ENCODE peak calls at places on chromosomes 2 and 18, in four cellular contexts. One of them, this sample, is unnamed.

GRCh38 chr2:142944721-142945120 is 67.3 kb downstream of the KYNU start:
- DNase-seq in GM12878: no peak
- DNase-seq in HepG2: no peak
- DNase-seq in K562: no peak
- DNase-seq in this sample: no peak

GRCh38 chr2:176536739-176537138 is 267.5 kb downstream of the MTX2 start:
- DNase-seq in K562: no peak
- DNase-seq in HepG2: no peak
- DNase-seq in GM12878: no peak
- DNase-seq in this sample: no peak

GRCh38 chr2:31547485-31547884 is 33.3 kb downstream of the SRD5A2 start:
- DNase-seq in GM12878: no peak
- DNase-seq in K562: no peak
- DNase-seq in HepG2: no peak
- DNase-seq in this sample: no peak

GRCh38 chr2:183348492-183348891 is 224.2 kb downstream of the NUP35 start:
- DNase-seq in HepG2: no peak
- DNase-seq in GM12878: peak; percentile 38
- DNase-seq in K562: no peak
- DNase-seq in this sample: no peak

GRCh38 chr18:12327510-12328178 is 19.6 kb downstream of the TUBB6 start:
- DNase-seq in K562: peak; percentile 80
- DNase-seq in GM12878: no peak
- DNase-seq in HepG2: peak; percentile 69
- DNase-seq in this sample: peak; percentile 77

GRCh38 chr18:56787392-56787791 is 136.2 kb downstream of the WDR7 start:
- DNase-seq in HepG2: no peak
- DNase-seq in K562: no peak
- DNase-seq in GM12878: no peak
- DNase-seq in this sample: no peak

GRCh38 chr2:12310399-12310798 is 406.3 kb upstream of the TRIB2 start:
- DNase-seq in HepG2: no peak
- DNase-seq in K562: no peak
- DNase-seq in GM12878: no peak
- DNase-seq in this sample: no peak

GRCh38 chr2:190763901-190764514 is 115.1 kb downstream of the NAB1 start:
- DNase-seq in K562: peak; percentile 22
- DNase-seq in HepG2: no peak
- DNase-seq in GM12878: no peak
- DNase-seq in this sample: no peak

GRCh38 chr18:59420244-59420643 is 61.2 kb upstream of the LMAN1 start:
- DNase-seq in GM12878: no peak
- DNase-seq in K562: no peak
- DNase-seq in HepG2: no peak
- DNase-seq in this sample: no peak

GRCh38 chr2:2026851-2027250 is 282.5 kb upstream of the PXDN start:
- DNase-seq in GM12878: no peak
- DNase-seq in K562: no peak
- DNase-seq in HepG2: no peak
- DNase-seq in this sample: no peak

GRCh38 chr2:9327873-9328352 is 95.4 kb downstream of the ITGB1BP1 start:
- DNase-seq in K562: peak; percentile 22
- DNase-seq in GM12878: no peak
- DNase-seq in HepG2: peak; percentile 92
- DNase-seq in this sample: no peak

GRCh38 chr2:96539215-96539920 is 2.8 kb downstream of the ARID5A start:
- DNase-seq in HepG2: no peak
- DNase-seq in K562: no peak
- DNase-seq in GM12878: no peak
- DNase-seq in this sample: no peak

GRCh38 chr2:160044728-160045127 is 17.7 kb downstream of the PLA2R1 start:
- DNase-seq in HepG2: no peak
- DNase-seq in K562: peak; percentile 39
- DNase-seq in GM12878: no peak
- DNase-seq in this sample: no peak

GRCh38 chr2:26164231-26164630 is 8.7 kb upstream of the GAREM2 start:
- DNase-seq in K562: no peak
- DNase-seq in GM12878: no peak
- DNase-seq in HepG2: no peak
- DNase-seq in this sample: no peak

DNA sequence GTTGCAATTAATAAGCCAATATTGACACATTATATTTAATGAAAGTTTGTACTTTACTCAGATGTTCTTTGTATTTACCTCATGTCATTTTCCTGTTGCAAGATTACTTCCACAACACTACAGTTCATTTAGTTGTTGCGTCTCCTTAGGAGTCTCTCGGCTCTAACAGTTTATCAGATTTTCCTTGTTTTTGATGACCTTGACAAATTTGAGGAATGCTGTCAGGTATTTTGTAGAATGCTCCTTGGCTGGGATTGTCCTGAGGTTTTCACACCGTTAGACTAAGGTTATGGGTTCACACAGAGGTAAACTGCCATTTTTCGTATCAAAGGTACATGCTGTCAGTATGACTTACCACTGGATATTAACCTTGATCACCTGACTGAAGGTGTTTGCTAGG is 416.6 kb upstream of the TNP1 start:
- DNase-seq in K562: no peak
- DNase-seq in GM12878: no peak
- DNase-seq in HepG2: no peak
- DNase-seq in this sample: no peak
- TF ChIP-seq SP1 in K562: no peak
- TF ChIP-seq SP1 in GM12878: no peak
- TF ChIP-seq SP1 in HepG2: no peak
- TF ChIP-seq SP1 in this sample: no peak

GRCh38 chr2:45611020-45611737 is at the start of gene SRBD1:
- DNase-seq in HepG2: peak; percentile 95
- DNase-seq in K562: peak; percentile 90
- DNase-seq in GM12878: peak; percentile 73
- DNase-seq in this sample: peak; percentile 92

GRCh38 chr2:45612265-45612664 is 1.2 kb upstream of the SRBD1 start:
- DNase-seq in GM12878: no peak
- DNase-seq in K562: no peak
- DNase-seq in HepG2: no peak
- DNase-seq in this sample: no peak

GRCh38 chr2:45610281-45611019 is 617 bp downstream of the SRBD1 start:
- DNase-seq in GM12878: peak; percentile 28
- DNase-seq in K562: peak; percentile 52
- DNase-seq in HepG2: peak; percentile 80
- DNase-seq in this sample: peak; percentile 68

GRCh38 chr2:45606801-45607200 is 4.3 kb downstream of the SRBD1 start:
- DNase-seq in GM12878: no peak
- DNase-seq in HepG2: no peak
- DNase-seq in K562: no peak
- DNase-seq in this sample: no peak

DNA sequence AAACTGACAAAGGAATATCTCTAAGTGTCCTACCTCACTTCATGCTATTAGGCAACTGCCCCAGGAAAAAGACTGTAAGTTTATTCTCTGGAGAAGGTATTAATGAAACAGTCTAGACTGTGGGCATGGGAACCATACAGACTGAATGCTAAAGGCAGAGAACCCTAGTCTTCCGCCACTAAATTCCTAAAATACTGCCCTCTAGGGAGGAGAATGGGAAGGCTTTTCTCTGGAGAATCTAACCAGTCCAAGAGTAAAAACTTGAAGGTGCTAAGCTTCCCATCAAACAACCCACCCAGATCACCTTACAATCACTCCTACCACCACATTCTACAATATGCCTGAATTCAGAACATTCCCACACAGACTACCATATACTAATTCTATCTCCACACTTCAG is 3.4 kb downstream of the SRBD1 start:
- DNase-seq in K562: peak; percentile 56
- DNase-seq in GM12878: no peak
- DNase-seq in HepG2: peak; percentile 45
- DNase-seq in this sample: peak; percentile 49
- TF ChIP-seq TARDBP in K562: no peak
- TF ChIP-seq TARDBP in GM12878: no peak
- TF ChIP-seq TARDBP in HepG2: no peak
- TF ChIP-seq TARDBP in this sample: no peak

GRCh38 chr2:238130696-238131628 is 7.5 kb upstream of the KLHL30 start:
- DNase-seq in HepG2: no peak
- DNase-seq in GM12878: no peak
- DNase-seq in K562: no peak
- DNase-seq in this sample: no peak

GRCh38 chr2:238131761-238132462 is 6.6 kb upstream of the KLHL30 start:
- DNase-seq in GM12878: no peak
- DNase-seq in K562: no peak
- DNase-seq in HepG2: no peak
- DNase-seq in this sample: no peak

GRCh38 chr2:238133499-238134392 is 4.7 kb upstream of the KLHL30 start:
- DNase-seq in GM12878: no peak
- DNase-seq in HepG2: peak; percentile 31
- DNase-seq in K562: no peak
- DNase-seq in this sample: no peak

GRCh38 chr2:238134393-238134785 is 4.1 kb upstream of the KLHL30 start:
- DNase-seq in GM12878: no peak
- DNase-seq in K562: no peak
- DNase-seq in HepG2: no peak
- DNase-seq in this sample: no peak

DNA sequence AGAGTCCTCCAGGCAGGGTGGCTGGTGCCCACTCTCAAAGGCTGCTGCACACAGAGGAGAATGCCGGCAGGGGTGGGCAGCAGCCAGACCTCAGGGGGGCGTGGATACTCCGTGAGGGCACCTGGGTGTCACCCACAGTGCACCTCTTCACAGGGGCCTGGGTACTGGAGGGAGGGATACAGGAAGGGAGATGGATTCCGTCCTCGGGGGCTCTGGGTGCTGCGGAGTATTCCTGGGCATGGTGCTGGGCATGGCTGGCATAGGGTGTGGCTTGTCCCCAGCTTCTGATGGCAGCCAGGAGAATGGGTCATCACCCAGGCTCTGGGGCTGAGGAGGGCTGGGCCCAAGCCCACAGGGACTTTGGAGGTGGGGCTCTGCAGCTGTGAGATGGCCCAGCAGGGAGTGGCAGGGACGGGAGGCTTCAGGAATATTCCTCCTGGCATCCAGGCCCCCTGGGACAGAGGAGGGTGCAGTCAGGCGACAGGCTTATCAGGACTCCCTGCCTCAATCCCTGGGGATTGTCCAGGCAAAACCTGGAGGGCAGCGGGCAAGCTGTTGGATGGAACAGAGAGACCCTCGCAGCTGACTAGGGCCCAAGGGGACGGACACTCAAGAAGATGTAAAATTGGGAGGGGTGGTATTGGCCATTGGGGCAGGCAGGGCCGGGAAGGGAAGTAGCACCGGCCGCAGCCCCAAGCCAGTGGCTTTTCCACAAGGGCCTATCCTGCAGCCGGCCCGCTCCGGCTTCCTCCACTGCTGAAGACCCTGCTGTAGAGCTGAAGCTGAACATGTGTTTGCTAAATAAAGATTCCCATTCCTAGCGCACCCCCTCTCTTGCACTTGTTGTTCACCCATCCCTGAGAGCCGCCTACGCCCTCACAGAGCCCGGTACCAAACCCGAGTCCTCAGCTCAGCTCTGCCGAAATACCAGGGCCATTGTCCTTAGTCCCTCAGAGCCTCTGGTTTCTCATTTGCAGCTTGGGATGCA is 5.7 kb upstream of the KLHL30 start:
- DNase-seq in GM12878: no peak
- DNase-seq in HepG2: no peak
- DNase-seq in K562: no peak
- DNase-seq in this sample: no peak
- TF ChIP-seq BHLHE40 in GM12878: no peak
- TF ChIP-seq BHLHE40 in HepG2: no peak
- TF ChIP-seq BHLHE40 in K562: no peak
- TF ChIP-seq BHLHE40 in this sample: no peak

GRCh38 chr2:230888824-230889400 is 24.2 kb downstream of the ITM2C start:
- DNase-seq in GM12878: no peak
- DNase-seq in K562: no peak
- DNase-seq in HepG2: no peak
- DNase-seq in this sample: no peak

GRCh38 chr2:230891108-230891507 is 26.4 kb downstream of the ITM2C start:
- DNase-seq in HepG2: no peak
- DNase-seq in GM12878: no peak
- DNase-seq in K562: no peak
- DNase-seq in this sample: no peak

GRCh38 chr2:230891509-230891908 is 26.8 kb downstream of the ITM2C start:
- DNase-seq in K562: no peak
- DNase-seq in HepG2: no peak
- DNase-seq in GM12878: no peak
- DNase-seq in this sample: no peak

GRCh38 chr2:230890696-230891095 is 26.0 kb downstream of the ITM2C start:
- DNase-seq in K562: no peak
- DNase-seq in GM12878: no peak
- DNase-seq in HepG2: no peak
- DNase-seq in this sample: no peak

GRCh38 chr2:230889911-230890601 is 25.3 kb downstream of the ITM2C start:
- DNase-seq in HepG2: no peak
- DNase-seq in K562: no peak
- DNase-seq in GM12878: no peak
- DNase-seq in this sample: no peak
- TF ChIP-seq SP1 in HepG2: no peak
- TF ChIP-seq SP1 in K562: no peak
- TF ChIP-seq SP1 in GM12878: no peak
- TF ChIP-seq SP1 in this sample: no peak

GRCh38 chr2:16409006-16409390 is 256.6 kb downstream of the CYRIA start:
- DNase-seq in HepG2: no peak
- DNase-seq in GM12878: no peak
- DNase-seq in K562: no peak
- DNase-seq in this sample: no peak

GRCh38 chr2:16406497-16406896 is 259.1 kb downstream of the CYRIA start:
- DNase-seq in GM12878: no peak
- DNase-seq in HepG2: no peak
- DNase-seq in K562: no peak
- DNase-seq in this sample: no peak

GRCh38 chr2:16408331-16409005 is 257.2 kb downstream of the CYRIA start:
- DNase-seq in HepG2: no peak
- DNase-seq in GM12878: no peak
- DNase-seq in K562: no peak
- DNase-seq in this sample: no peak

GRCh38 chr2:16406929-16407328 is 258.7 kb downstream of the CYRIA start:
- DNase-seq in K562: no peak
- DNase-seq in GM12878: no peak
- DNase-seq in HepG2: no peak
- DNase-seq in this sample: no peak

DNA sequence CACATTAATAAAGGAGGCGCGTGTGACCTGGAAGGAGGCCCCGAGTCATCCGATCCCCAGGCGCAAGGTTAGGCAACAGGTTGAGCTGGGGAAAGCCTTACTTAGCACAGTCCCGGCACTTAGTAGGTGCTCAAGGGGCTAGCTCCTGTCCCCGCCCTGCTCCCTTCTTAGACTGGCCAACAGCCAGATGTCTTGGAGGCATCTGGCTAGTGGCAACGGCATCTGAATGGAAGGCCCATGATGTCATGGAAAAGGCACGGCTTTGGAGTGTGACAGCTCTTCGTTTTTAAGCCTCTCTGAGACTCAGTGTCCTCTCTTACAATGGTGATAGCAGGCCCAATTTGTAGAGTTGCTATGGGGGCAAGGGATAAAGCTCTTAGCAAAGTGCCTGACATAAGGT is 258.3 kb downstream of the CYRIA start:
- DNase-seq in HepG2: no peak
- DNase-seq in K562: no peak
- DNase-seq in GM12878: no peak
- DNase-seq in this sample: no peak
- TF ChIP-seq TARDBP in HepG2: no peak
- TF ChIP-seq TARDBP in K562: no peak
- TF ChIP-seq TARDBP in GM12878: no peak
- TF ChIP-seq TARDBP in this sample: no peak

This sample was measured in HEK293T.